ENCODE peak calls at places on chromosomes 12 and 14, in ten cellular contexts. One of them, this sample, is unnamed.

GRCh38 chr12:89385965-89386537 is 33.8 kb upstream of the DUSP6 start:
- DNase-seq in GM06990: no peak
- DNase-seq in tibial artery: no peak
- DNase-seq in activated naive CD4-positive, alpha-beta T cell treated with Interleukin-2 at 50 U/mL for 16 hours: no peak
- DNase-seq in HTR-8/SVneo: no peak
- DNase-seq in kidney: no peak
- DNase-seq in colonic mucosa: no peak
- DNase-seq in T-helper 9 cell: no peak
- DNase-seq in left kidney: peak
- DNase-seq in stomach: no peak
- DNase-seq in this sample: no peak

GRCh38 chr14:51716610-51717009 is 64.9 kb downstream of the FRMD6 start:
- DNase-seq in activated naive CD4-positive, alpha-beta T cell treated with Interleukin-2 at 50 U/mL for 16 hours: no peak
- DNase-seq in stomach: no peak
- DNase-seq in T-helper 9 cell: no peak
- DNase-seq in left kidney: no peak
- DNase-seq in kidney: no peak
- DNase-seq in tibial artery: no peak
- DNase-seq in colonic mucosa: no peak
- DNase-seq in HTR-8/SVneo: peak
- DNase-seq in GM06990: no peak
- DNase-seq in this sample: no peak

GRCh38 chr12:125203145-125203765 is 138.0 kb downstream of the AACS start:
- DNase-seq in HTR-8/SVneo: no peak
- DNase-seq in tibial artery: no peak
- DNase-seq in stomach: no peak
- DNase-seq in colonic mucosa: no peak
- DNase-seq in activated naive CD4-positive, alpha-beta T cell treated with Interleukin-2 at 50 U/mL for 16 hours: no peak
- DNase-seq in T-helper 9 cell: no peak
- DNase-seq in GM06990: no peak
- DNase-seq in left kidney: peak
- DNase-seq in kidney: no peak
- DNase-seq in this sample: no peak

GRCh38 chr12:104456950-104457745 is 400 bp downstream of the CHST11 start:
- DNase-seq in left kidney: peak
- DNase-seq in T-helper 9 cell: peak
- DNase-seq in HTR-8/SVneo: peak
- DNase-seq in stomach: peak
- DNase-seq in colonic mucosa: peak
- DNase-seq in GM06990: peak
- DNase-seq in kidney: peak
- DNase-seq in tibial artery: peak
- DNase-seq in activated naive CD4-positive, alpha-beta T cell treated with Interleukin-2 at 50 U/mL for 16 hours: peak
- DNase-seq in this sample: peak

GRCh38 chr14:57277062-57277461 is 8.3 kb downstream of the AP5M1 start:
- DNase-seq in HTR-8/SVneo: no peak
- DNase-seq in T-helper 9 cell: no peak
- DNase-seq in kidney: no peak
- DNase-seq in GM06990: no peak
- DNase-seq in colonic mucosa: no peak
- DNase-seq in tibial artery: no peak
- DNase-seq in stomach: no peak
- DNase-seq in activated naive CD4-positive, alpha-beta T cell treated with Interleukin-2 at 50 U/mL for 16 hours: no peak
- DNase-seq in left kidney: no peak
- DNase-seq in this sample: no peak

GRCh38 chr14:70436867-70437266 is 15.1 kb upstream of the ADAM21 start:
- DNase-seq in GM06990: no peak
- DNase-seq in activated naive CD4-positive, alpha-beta T cell treated with Interleukin-2 at 50 U/mL for 16 hours: no peak
- DNase-seq in colonic mucosa: no peak
- DNase-seq in HTR-8/SVneo: no peak
- DNase-seq in stomach: no peak
- DNase-seq in tibial artery: no peak
- DNase-seq in left kidney: no peak
- DNase-seq in kidney: no peak
- DNase-seq in T-helper 9 cell: no peak
- DNase-seq in this sample: no peak

GRCh38 chr12:85805654-85806053 is 30.6 kb downstream of the RASSF9 start:
- DNase-seq in colonic mucosa: no peak
- DNase-seq in activated naive CD4-positive, alpha-beta T cell treated with Interleukin-2 at 50 U/mL for 16 hours: no peak
- DNase-seq in GM06990: no peak
- DNase-seq in stomach: no peak
- DNase-seq in tibial artery: no peak
- DNase-seq in left kidney: no peak
- DNase-seq in T-helper 9 cell: no peak
- DNase-seq in HTR-8/SVneo: no peak
- DNase-seq in kidney: no peak
- DNase-seq in this sample: no peak

GRCh38 chr14:25411933-25412757 is 362.2 kb upstream of the STXBP6 start:
- DNase-seq in GM06990: no peak
- DNase-seq in tibial artery: no peak
- DNase-seq in left kidney: peak
- DNase-seq in stomach: no peak
- DNase-seq in activated naive CD4-positive, alpha-beta T cell treated with Interleukin-2 at 50 U/mL for 16 hours: no peak
- DNase-seq in kidney: no peak
- DNase-seq in T-helper 9 cell: no peak
- DNase-seq in colonic mucosa: no peak
- DNase-seq in HTR-8/SVneo: no peak
- DNase-seq in this sample: no peak

GRCh38 chr14:104462651-104463630 is 116.6 kb upstream of the C14orf180 start:
- DNase-seq in left kidney: no peak
- DNase-seq in kidney: no peak
- DNase-seq in colonic mucosa: no peak
- DNase-seq in stomach: no peak
- DNase-seq in tibial artery: peak
- DNase-seq in T-helper 9 cell: no peak
- DNase-seq in HTR-8/SVneo: no peak
- DNase-seq in activated naive CD4-positive, alpha-beta T cell treated with Interleukin-2 at 50 U/mL for 16 hours: no peak
- DNase-seq in GM06990: no peak
- DNase-seq in this sample: no peak

GRCh38 chr14:68966872-68967301 is 12.2 kb downstream of the ACTN1 start:
- DNase-seq in stomach: no peak
- DNase-seq in activated naive CD4-positive, alpha-beta T cell treated with Interleukin-2 at 50 U/mL for 16 hours: no peak
- DNase-seq in kidney: no peak
- DNase-seq in GM06990: no peak
- DNase-seq in left kidney: no peak
- DNase-seq in HTR-8/SVneo: peak
- DNase-seq in T-helper 9 cell: no peak
- DNase-seq in colonic mucosa: no peak
- DNase-seq in tibial artery: no peak
- DNase-seq in this sample: peak

GRCh38 chr12:122093098-122093883 is 14.7 kb downstream of the MLXIP start:
- DNase-seq in left kidney: no peak
- DNase-seq in colonic mucosa: no peak
- DNase-seq in kidney: no peak
- DNase-seq in GM06990: no peak
- DNase-seq in activated naive CD4-positive, alpha-beta T cell treated with Interleukin-2 at 50 U/mL for 16 hours: no peak
- DNase-seq in T-helper 9 cell: no peak
- DNase-seq in tibial artery: no peak
- DNase-seq in HTR-8/SVneo: no peak
- DNase-seq in stomach: no peak
- DNase-seq in this sample: no peak

GRCh38 chr12:103791350-103791920 is 49.6 kb downstream of the NT5DC3 start:
- DNase-seq in T-helper 9 cell: no peak
- DNase-seq in stomach: no peak
- DNase-seq in colonic mucosa: no peak
- DNase-seq in tibial artery: no peak
- DNase-seq in activated naive CD4-positive, alpha-beta T cell treated with Interleukin-2 at 50 U/mL for 16 hours: no peak
- DNase-seq in HTR-8/SVneo: no peak
- DNase-seq in GM06990: no peak
- DNase-seq in left kidney: no peak
- DNase-seq in kidney: no peak
- DNase-seq in this sample: no peak

GRCh38 chr14:100025111-100025510 is 40.1 kb upstream of the EVL start:
- DNase-seq in HTR-8/SVneo: peak
- DNase-seq in T-helper 9 cell: no peak
- DNase-seq in activated naive CD4-positive, alpha-beta T cell treated with Interleukin-2 at 50 U/mL for 16 hours: no peak
- DNase-seq in kidney: no peak
- DNase-seq in left kidney: peak
- DNase-seq in GM06990: peak
- DNase-seq in stomach: peak
- DNase-seq in colonic mucosa: peak
- DNase-seq in tibial artery: no peak
- DNase-seq in this sample: no peak

GRCh38 chr14:88516742-88517418 is 37.9 kb downstream of the PTPN21 start:
- DNase-seq in activated naive CD4-positive, alpha-beta T cell treated with Interleukin-2 at 50 U/mL for 16 hours: no peak
- DNase-seq in T-helper 9 cell: no peak
- DNase-seq in left kidney: peak
- DNase-seq in HTR-8/SVneo: no peak
- DNase-seq in tibial artery: no peak
- DNase-seq in GM06990: no peak
- DNase-seq in colonic mucosa: no peak
- DNase-seq in kidney: no peak
- DNase-seq in stomach: no peak
- DNase-seq in this sample: no peak

GRCh38 chr12:54028324-54029201 is at the start of gene HOXC6:
- DNase-seq in GM06990: no peak
- DNase-seq in stomach: no peak
- DNase-seq in kidney: peak
- DNase-seq in activated naive CD4-positive, alpha-beta T cell treated with Interleukin-2 at 50 U/mL for 16 hours: no peak
- DNase-seq in tibial artery: peak
- DNase-seq in colonic mucosa: no peak
- DNase-seq in left kidney: peak
- DNase-seq in HTR-8/SVneo: no peak
- DNase-seq in T-helper 9 cell: no peak
- DNase-seq in this sample: no peak

GRCh38 chr14:45140661-45141187 is 5.0 kb downstream of the FANCM start:
- DNase-seq in kidney: no peak
- DNase-seq in activated naive CD4-positive, alpha-beta T cell treated with Interleukin-2 at 50 U/mL for 16 hours: no peak
- DNase-seq in GM06990: no peak
- DNase-seq in HTR-8/SVneo: no peak
- DNase-seq in colonic mucosa: no peak
- DNase-seq in tibial artery: no peak
- DNase-seq in T-helper 9 cell: no peak
- DNase-seq in stomach: no peak
- DNase-seq in left kidney: no peak
- DNase-seq in this sample: no peak

GRCh38 chr14:33057585-33057984 is 118.9 kb downstream of the NPAS3 start:
- DNase-seq in kidney: no peak
- DNase-seq in stomach: no peak
- DNase-seq in colonic mucosa: no peak
- DNase-seq in T-helper 9 cell: no peak
- DNase-seq in activated naive CD4-positive, alpha-beta T cell treated with Interleukin-2 at 50 U/mL for 16 hours: no peak
- DNase-seq in HTR-8/SVneo: no peak
- DNase-seq in GM06990: no peak
- DNase-seq in left kidney: no peak
- DNase-seq in tibial artery: no peak
- DNase-seq in this sample: no peak

GRCh38 chr14:96053600-96054381 is 14.6 kb downstream of the C14orf132 start:
- DNase-seq in colonic mucosa: peak
- DNase-seq in GM06990: no peak
- DNase-seq in T-helper 9 cell: no peak
- DNase-seq in stomach: no peak
- DNase-seq in HTR-8/SVneo: no peak
- DNase-seq in kidney: no peak
- DNase-seq in left kidney: no peak
- DNase-seq in tibial artery: peak
- DNase-seq in activated naive CD4-positive, alpha-beta T cell treated with Interleukin-2 at 50 U/mL for 16 hours: no peak
- DNase-seq in this sample: peak

GRCh38 chr12:11797317-11797913 is 147.9 kb downstream of the ETV6 start:
- DNase-seq in tibial artery: no peak
- DNase-seq in activated naive CD4-positive, alpha-beta T cell treated with Interleukin-2 at 50 U/mL for 16 hours: no peak
- DNase-seq in kidney: no peak
- DNase-seq in T-helper 9 cell: no peak
- DNase-seq in stomach: peak
- DNase-seq in colonic mucosa: no peak
- DNase-seq in left kidney: no peak
- DNase-seq in GM06990: no peak
- DNase-seq in HTR-8/SVneo: no peak
- DNase-seq in this sample: no peak

GRCh38 chr14:45135181-45135580 is 549 bp upstream of the FANCM start:
- DNase-seq in tibial artery: no peak
- DNase-seq in T-helper 9 cell: no peak
- DNase-seq in kidney: no peak
- DNase-seq in HTR-8/SVneo: no peak
- DNase-seq in activated naive CD4-positive, alpha-beta T cell treated with Interleukin-2 at 50 U/mL for 16 hours: no peak
- DNase-seq in stomach: no peak
- DNase-seq in colonic mucosa: peak
- DNase-seq in left kidney: peak
- DNase-seq in GM06990: peak
- DNase-seq in this sample: no peak

GRCh38 chr14:68781161-68782021 is 11.5 kb downstream of the ZFP36L1 start:
- DNase-seq in colonic mucosa: peak
- DNase-seq in left kidney: no peak
- DNase-seq in stomach: peak
- DNase-seq in HTR-8/SVneo: no peak
- DNase-seq in tibial artery: no peak
- DNase-seq in activated naive CD4-positive, alpha-beta T cell treated with Interleukin-2 at 50 U/mL for 16 hours: peak
- DNase-seq in kidney: no peak
- DNase-seq in T-helper 9 cell: peak
- DNase-seq in GM06990: no peak
- DNase-seq in this sample: peak

GRCh38 chr14:91175296-91175695 is 61.4 kb downstream of the DGLUCY start:
- DNase-seq in T-helper 9 cell: no peak
- DNase-seq in tibial artery: no peak
- DNase-seq in GM06990: no peak
- DNase-seq in left kidney: no peak
- DNase-seq in kidney: peak
- DNase-seq in activated naive CD4-positive, alpha-beta T cell treated with Interleukin-2 at 50 U/mL for 16 hours: no peak
- DNase-seq in stomach: no peak
- DNase-seq in HTR-8/SVneo: no peak
- DNase-seq in colonic mucosa: no peak
- DNase-seq in this sample: no peak

GRCh38 chr12:6708968-6709394 is 8.4 kb upstream of the PIANP start:
- DNase-seq in HTR-8/SVneo: no peak
- DNase-seq in activated naive CD4-positive, alpha-beta T cell treated with Interleukin-2 at 50 U/mL for 16 hours: no peak
- DNase-seq in colonic mucosa: no peak
- DNase-seq in T-helper 9 cell: no peak
- DNase-seq in tibial artery: no peak
- DNase-seq in kidney: no peak
- DNase-seq in GM06990: no peak
- DNase-seq in stomach: no peak
- DNase-seq in left kidney: no peak
- DNase-seq in this sample: no peak

GRCh38 chr12:100554608-100555077 is 18.8 kb upstream of the GAS2L3 start:
- DNase-seq in stomach: no peak
- DNase-seq in HTR-8/SVneo: peak
- DNase-seq in GM06990: no peak
- DNase-seq in left kidney: peak
- DNase-seq in tibial artery: no peak
- DNase-seq in colonic mucosa: peak
- DNase-seq in activated naive CD4-positive, alpha-beta T cell treated with Interleukin-2 at 50 U/mL for 16 hours: no peak
- DNase-seq in kidney: no peak
- DNase-seq in T-helper 9 cell: no peak
- DNase-seq in this sample: peak

GRCh38 chr12:106508966-106509365 is 73.8 kb upstream of the RFX4 start:
- DNase-seq in T-helper 9 cell: no peak
- DNase-seq in kidney: no peak
- DNase-seq in activated naive CD4-positive, alpha-beta T cell treated with Interleukin-2 at 50 U/mL for 16 hours: no peak
- DNase-seq in stomach: no peak
- DNase-seq in left kidney: no peak
- DNase-seq in HTR-8/SVneo: no peak
- DNase-seq in colonic mucosa: no peak
- DNase-seq in tibial artery: no peak
- DNase-seq in GM06990: no peak
- DNase-seq in this sample: no peak

GRCh38 chr12:71636704-71637115 is 26.9 kb downstream of the ZFC3H1 start:
- DNase-seq in GM06990: peak
- DNase-seq in stomach: no peak
- DNase-seq in activated naive CD4-positive, alpha-beta T cell treated with Interleukin-2 at 50 U/mL for 16 hours: no peak
- DNase-seq in tibial artery: no peak
- DNase-seq in HTR-8/SVneo: peak
- DNase-seq in kidney: no peak
- DNase-seq in T-helper 9 cell: no peak
- DNase-seq in colonic mucosa: no peak
- DNase-seq in left kidney: peak
- DNase-seq in this sample: no peak

GRCh38 chr12:132393245-132393795 is 63.9 kb upstream of the GALNT9 start:
- DNase-seq in kidney: peak
- DNase-seq in GM06990: no peak
- DNase-seq in colonic mucosa: no peak
- DNase-seq in activated naive CD4-positive, alpha-beta T cell treated with Interleukin-2 at 50 U/mL for 16 hours: no peak
- DNase-seq in stomach: no peak
- DNase-seq in HTR-8/SVneo: peak
- DNase-seq in left kidney: no peak
- DNase-seq in T-helper 9 cell: no peak
- DNase-seq in tibial artery: peak
- DNase-seq in this sample: no peak

GRCh38 chr12:132216354-132216987 is 72.2 kb downstream of the NOC4L start:
- DNase-seq in GM06990: no peak
- DNase-seq in T-helper 9 cell: no peak
- DNase-seq in kidney: peak
- DNase-seq in HTR-8/SVneo: no peak
- DNase-seq in activated naive CD4-positive, alpha-beta T cell treated with Interleukin-2 at 50 U/mL for 16 hours: no peak
- DNase-seq in tibial artery: peak
- DNase-seq in colonic mucosa: no peak
- DNase-seq in stomach: no peak
- DNase-seq in left kidney: no peak
- DNase-seq in this sample: no peak